ENCODE peak calls at places on chromosomes 2 and 18, in seven cellular contexts. D is endothelial cell, G is AG10803, V is foreskin keratinocyte, C is HFFc6, Q is glutamatergic neuron, P is type B pancreatic cell. X is an unnamed sample.

GRCh38 chr2:229715895-229716507 is 1.6 kb upstream of the DNER start:
- DNase-seq in D (peak; percentile 33), G (no peak), V (no peak), C (no peak), Q (peak; percentile 39), P (no peak), X (no peak)

GRCh38 chr2:110946892-110947291 is 173.8 kb upstream of the BCL2L11 start:
- DNase-seq in D (no peak), G (no peak), V (no peak), C (no peak), Q (no peak), P (no peak), X (no peak)

GRCh38 chr2:72033636-72034035 is 114.0 kb downstream of the CYP26B1 start:
- DNase-seq in D (no peak), G (no peak), V (no peak), C (no peak), Q (no peak), P (no peak), X (no peak)

GRCh38 chr2:239145601-239146000 is 255.2 kb downstream of the HDAC4 start:
- DNase-seq in D (no peak), G (no peak), V (no peak), C (no peak), Q (no peak), P (no peak), X (no peak)

GRCh38 chr2:102032368-102033027 is 40.7 kb downstream of the IL1R2 start:
- DNase-seq in D (no peak), G (no peak), V (no peak), C (no peak), Q (no peak), P (no peak), X (no peak)

GRCh38 chr2:19802088-19802806 is 99.5 kb downstream of the TTC32 start:
- DNase-seq in D (no peak), G (peak; percentile 56), V (no peak), C (no peak), Q (no peak), P (no peak), X (peak; percentile 88)

GRCh38 chr2:219445220-219445631 is 10.6 kb downstream of the SPEG start:
- DNase-seq in D (no peak), G (no peak), V (no peak), C (no peak), Q (no peak), P (no peak), X (no peak)

GRCh38 chr2:158904126-158904525 is 64.3 kb upstream of the TANC1 start:
- DNase-seq in D (no peak), G (no peak), V (no peak), C (no peak), Q (no peak), P (no peak), X (no peak)

GRCh38 chr18:50051288-50051687 is 143.7 kb downstream of the MYO5B start:
- DNase-seq in D (no peak), G (no peak), V (no peak), C (no peak), Q (no peak), P (no peak), X (no peak)

GRCh38 chr2:43083710-43084698 is 142.4 kb downstream of the ZFP36L2 start:
- DNase-seq in D (no peak), G (peak; percentile 86), V (peak; percentile 97), C (peak; percentile 56), Q (peak; percentile 43), P (no peak), X (no peak)

GRCh38 chr2:175981546-175981945 is 20.5 kb downstream of the LNPK start:
- DNase-seq in D (no peak), G (no peak), V (no peak), C (no peak), Q (no peak), P (no peak), X (no peak)

GRCh38 chr2:202376460-202377307 is 557 bp downstream of the BMPR2 start:
- DNase-seq in D (peak; percentile 24), G (peak; percentile 29), V (peak; percentile 23), C (peak; percentile 35), Q (peak; percentile 65), P (no peak), X (no peak)

GRCh38 chr2:169765523-169765922 is 31.9 kb downstream of the KLHL23 start:
- DNase-seq in D (no peak), G (no peak), V (peak; percentile 59), C (no peak), Q (no peak), P (no peak), X (no peak)

GRCh38 chr18:36590621-36591580 is 237.9 kb downstream of the TPGS2 start:
- DNase-seq in D (no peak), G (no peak), V (peak; percentile 83), C (no peak), Q (no peak), P (no peak), X (no peak)

GRCh38 chr18:64132871-64133270 is 16.0 kb downstream of the LINC00305 start:
- DNase-seq in D (no peak), G (no peak), V (no peak), C (no peak), Q (no peak), P (no peak), X (no peak)

GRCh38 chr2:85702172-85702571 is 8.0 kb downstream of the GNLY start:
- DNase-seq in D (no peak), G (peak; percentile 77), V (peak; percentile 54), C (peak; percentile 65), Q (no peak), P (no peak), X (no peak)

GRCh38 chr18:49238433-49239042 is 221.9 kb downstream of the DYM start:
- DNase-seq in D (peak; percentile 40), G (peak; percentile 30), V (no peak), C (peak; percentile 26), Q (peak; percentile 27), P (no peak), X (no peak)

GRCh38 chr2:152573168-152573567 is 144.1 kb downstream of the PRPF40A start:
- DNase-seq in D (no peak), G (peak; percentile 82), V (peak; percentile 80), C (peak; percentile 90), Q (no peak), P (no peak), X (peak; percentile 79)

GRCh38 chr2:69956580-69956979 is 4.9 kb downstream of the ASPRV1 start:
- DNase-seq in D (no peak), G (no peak), V (no peak), C (no peak), Q (no peak), P (no peak), X (no peak)

GRCh38 chr2:74010087-74010541 is 25.4 kb downstream of the TET3 start:
- DNase-seq in D (no peak), G (no peak), V (peak; percentile 91), C (no peak), Q (no peak), P (peak; percentile 72), X (no peak)

GRCh38 chr2:11667866-11668637 is 1.9 kb downstream of the NTSR2 start:
- DNase-seq in D (no peak), G (no peak), V (no peak), C (no peak), Q (no peak), P (no peak), X (no peak)

GRCh38 chr2:186532891-186533290 is 46.8 kb downstream of the ZC3H15 start:
- DNase-seq in D (no peak), G (no peak), V (no peak), C (no peak), Q (no peak), P (no peak), X (no peak)

GRCh38 chr2:113676651-113677050 is 49.6 kb downstream of the RABL2A start:
- DNase-seq in D (no peak), G (no peak), V (no peak), C (no peak), Q (no peak), P (no peak), X (no peak)

GRCh38 chr2:113675885-113676284 is 48.8 kb downstream of the RABL2A start:
- DNase-seq in D (no peak), G (no peak), V (no peak), C (no peak), Q (no peak), P (no peak), X (no peak)

GRCh38 chr2:113677327-113677726 is 50.3 kb downstream of the RABL2A start:
- DNase-seq in D (no peak), G (no peak), V (no peak), C (no peak), Q (no peak), P (no peak), X (no peak)

GRCh38 chr2:113672297-113672696 is 45.2 kb downstream of the RABL2A start:
- DNase-seq in D (no peak), G (no peak), V (no peak), C (no peak), Q (peak; percentile 32), P (no peak), X (no peak)
- TF ChIP-seq CTCF in D (no peak), G (no peak), V (no peak), C (no peak), Q (no peak), P (no peak), X (no peak)

GRCh38 chr2:99154643-99155536 is at the start of the genes LIPT1 and TSGA10:
- DNase-seq in D (peak; percentile 77), G (peak; percentile 84), V (peak; percentile 76), C (peak; percentile 79), Q (peak; percentile 91), P (peak; percentile 89), X (peak; percentile 51)
- TF ChIP-seq CTCF in D (no peak), G (peak; percentile 24), V (peak; percentile 22), C (peak; percentile 46), Q (no peak), P (peak; percentile 49), X (peak; percentile 31)

DNA sequence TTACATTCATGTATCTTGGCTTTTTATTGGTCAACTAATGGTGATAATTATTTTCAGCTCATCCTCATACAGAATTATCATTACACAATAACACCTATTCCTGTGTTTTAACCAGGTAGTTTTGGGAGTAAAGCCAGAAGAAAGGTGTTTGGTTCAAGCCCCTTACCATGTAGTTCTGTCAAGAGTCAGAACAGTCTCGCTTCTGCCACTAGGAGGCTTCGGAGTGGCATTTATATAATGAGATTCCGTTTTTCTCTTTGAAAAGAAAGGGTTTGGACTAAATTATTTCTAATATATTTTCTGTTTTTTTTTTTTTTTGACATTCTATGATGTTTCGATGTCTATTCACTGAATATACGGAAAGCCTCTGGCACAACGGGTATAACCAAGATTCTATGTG is 217.8 kb downstream of the CDH7 start:
- DNase-seq in D (peak; percentile 24), G (no peak), V (no peak), C (no peak), Q (no peak), P (no peak), X (no peak)
- TF ChIP-seq CTCF in D (peak; percentile 73), G (no peak), V (no peak), C (peak; percentile 20), Q (peak; percentile 79), P (peak; percentile 76), X (peak; percentile 43)

GRCh38 chr2:206502729-206503128 is 59.4 kb downstream of the ADAM23 start:
- DNase-seq in D (no peak), G (no peak), V (no peak), C (no peak), Q (no peak), P (no peak), X (no peak)
- TF ChIP-seq CTCF in D (no peak), G (no peak), V (peak; percentile 41), C (no peak), Q (no peak), P (no peak), X (no peak)

X was measured in epithelial cell of proximal tubule.